ENCODE peak calls at places on chromosomes 13 and 19, in four cellular contexts. M is ovary, B is tibial nerve, P is adrenal gland. R is an unnamed sample.

GRCh38 chr19:38442736-38443135 is 9.2 kb downstream of the RYR1 start:
- DNase-seq in B (no peak), P (no peak), M (no peak), R (no peak)

GRCh38 chr13:78147905-78148304 is 229.3 kb upstream of the EDNRB start:
- DNase-seq in M (no peak), B (no peak), P (no peak), R (no peak)

GRCh38 chr19:40612831-40613668 is 11.9 kb downstream of the LTBP4 start:
- DNase-seq in P (peak; percentile 63), M (peak; percentile 78), B (peak; percentile 70), R (no peak)

GRCh38 chr13:90640976-90641375 is 706.5 kb upstream of the MIR17HG start:
- DNase-seq in M (no peak), P (no peak), B (no peak), R (peak; percentile 8)

GRCh38 chr19:16482745-16483144 is 11.0 kb upstream of the EPS15L1 start:
- DNase-seq in P (no peak), M (no peak), B (no peak), R (no peak)

GRCh38 chr19:42850981-42851717 is 28.4 kb downstream of the PSG1 start:
- DNase-seq in M (no peak), B (peak; percentile 34), P (peak; percentile 73), R (peak; percentile 38)

GRCh38 chr13:39820606-39821005 is 165.1 kb downstream of the COG6 start:
- DNase-seq in P (no peak), B (no peak), M (no peak), R (no peak)

GRCh38 chr19:16075430-16076153 is 703 bp upstream of the TPM4 start:
- DNase-seq in P (no peak), B (no peak), M (no peak), R (no peak)

GRCh38 chr19:54128796-54129616 is 8.6 kb upstream of the CNOT3 start:
- DNase-seq in M (no peak), B (no peak), P (no peak), R (no peak)

GRCh38 chr13:76944457-76944856 is 3.9 kb upstream of the ACOD1 start:
- DNase-seq in B (peak; percentile 29), M (no peak), P (peak; percentile 47), R (no peak)

GRCh38 chr13:37657134-37657533 is 58.6 kb upstream of the POSTN start:
- DNase-seq in M (no peak), P (no peak), B (no peak), R (peak; percentile 6)

GRCh38 chr19:50906217-50906616 is 5.0 kb downstream of the KLK4 start:
- DNase-seq in B (peak; percentile 21), P (no peak), M (no peak), R (no peak)

GRCh38 chr13:96052655-96053002 is 572 bp downstream of the UGGT2 start:
- DNase-seq in B (no peak), P (no peak), M (no peak), R (peak; percentile 30)

GRCh38 chr13:47237571-47237970 is 340.7 kb upstream of the HTR2A start:
- DNase-seq in P (no peak), B (no peak), M (no peak), R (no peak)

GRCh38 chr13:49632156-49632555 is 3.8 kb downstream of the ARL11 start:
- DNase-seq in B (no peak), M (no peak), P (no peak), R (no peak)

GRCh38 chr19:38071647-38072046 is 152.4 kb downstream of the DPF1 start:
- DNase-seq in M (no peak), P (no peak), B (no peak), R (no peak)

DNA sequence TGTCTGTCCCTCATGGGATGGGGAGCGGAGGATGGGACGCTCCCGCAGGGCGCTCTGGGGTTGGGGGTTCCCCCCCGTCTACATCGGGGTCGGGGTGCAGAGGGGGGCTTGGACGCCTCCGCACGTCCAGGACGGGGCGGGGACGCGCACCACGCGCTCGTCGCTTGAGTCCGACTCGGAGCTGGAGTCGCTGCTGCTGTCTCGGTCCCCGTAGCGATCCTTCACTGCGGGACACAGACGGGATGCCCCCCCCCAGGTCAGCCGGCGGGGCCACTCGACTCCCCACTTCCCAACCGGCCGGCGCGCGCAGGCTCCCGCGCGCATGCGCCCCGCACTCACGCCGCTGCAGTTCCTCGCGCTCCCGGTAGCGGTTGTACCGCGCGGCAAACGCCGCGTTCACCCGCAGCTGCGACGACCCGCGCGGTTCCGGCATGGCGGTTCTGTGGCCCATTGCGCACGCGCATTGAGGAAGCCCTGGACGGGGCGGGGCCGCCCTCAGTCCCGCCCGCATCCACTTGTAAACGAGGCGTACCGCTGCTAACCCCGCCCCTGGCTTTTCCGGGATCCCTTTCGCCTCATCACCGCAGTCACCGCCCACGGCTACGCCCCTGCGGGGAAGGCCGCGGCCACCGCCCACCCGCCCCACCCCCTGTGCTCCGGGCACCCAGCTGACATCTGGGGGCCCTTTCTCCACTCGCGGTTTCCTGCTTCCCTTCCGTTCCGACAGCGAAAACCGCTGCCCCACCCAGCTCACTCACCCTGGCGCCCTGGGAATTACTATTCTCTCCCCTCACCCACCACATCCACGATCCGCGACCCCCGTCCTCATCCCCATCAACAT is at the start of gene KRI1:
- DNase-seq in P (peak; percentile 98), B (peak; percentile 96), M (peak; percentile 99), R (peak; percentile 95)
- TF ChIP-seq POLR2A in P (peak; percentile 68), B (peak; percentile 84), M (peak; percentile 97), R (peak; percentile 86)

GRCh38 chr19:44356383-44357111 is at the start of gene ZNF112:
- DNase-seq in P (peak; percentile 93), B (peak; percentile 82), M (peak; percentile 84), R (peak; percentile 61)
- TF ChIP-seq POLR2A in P (peak; percentile 61), B (no peak), M (peak; percentile 27), R (peak; percentile 72)

GRCh38 chr19:3945838-3946237 is 13.0 kb downstream of the NMRK2 start:
- DNase-seq in B (no peak), M (no peak), P (no peak), R (no peak)
- TF ChIP-seq POLR2A in B (no peak), M (no peak), P (no peak), R (no peak)

GRCh38 chr19:45078390-45079062 is 534 bp upstream of the GEMIN7 start:
- DNase-seq in M (no peak), B (no peak), P (no peak), R (no peak)

GRCh38 chr19:45076851-45077730 is 813 bp upstream of the ZNF296 start:
- DNase-seq in B (no peak), P (no peak), M (no peak), R (no peak)

GRCh38 chr19:45076029-45076850 is at the start of gene ZNF296:
- DNase-seq in B (peak; percentile 30), M (no peak), P (peak; percentile 67), R (no peak)

GRCh38 chr19:45074744-45075143 is 1.5 kb downstream of the ZNF296 start:
- DNase-seq in M (no peak), P (no peak), B (no peak), R (no peak)

DNA sequence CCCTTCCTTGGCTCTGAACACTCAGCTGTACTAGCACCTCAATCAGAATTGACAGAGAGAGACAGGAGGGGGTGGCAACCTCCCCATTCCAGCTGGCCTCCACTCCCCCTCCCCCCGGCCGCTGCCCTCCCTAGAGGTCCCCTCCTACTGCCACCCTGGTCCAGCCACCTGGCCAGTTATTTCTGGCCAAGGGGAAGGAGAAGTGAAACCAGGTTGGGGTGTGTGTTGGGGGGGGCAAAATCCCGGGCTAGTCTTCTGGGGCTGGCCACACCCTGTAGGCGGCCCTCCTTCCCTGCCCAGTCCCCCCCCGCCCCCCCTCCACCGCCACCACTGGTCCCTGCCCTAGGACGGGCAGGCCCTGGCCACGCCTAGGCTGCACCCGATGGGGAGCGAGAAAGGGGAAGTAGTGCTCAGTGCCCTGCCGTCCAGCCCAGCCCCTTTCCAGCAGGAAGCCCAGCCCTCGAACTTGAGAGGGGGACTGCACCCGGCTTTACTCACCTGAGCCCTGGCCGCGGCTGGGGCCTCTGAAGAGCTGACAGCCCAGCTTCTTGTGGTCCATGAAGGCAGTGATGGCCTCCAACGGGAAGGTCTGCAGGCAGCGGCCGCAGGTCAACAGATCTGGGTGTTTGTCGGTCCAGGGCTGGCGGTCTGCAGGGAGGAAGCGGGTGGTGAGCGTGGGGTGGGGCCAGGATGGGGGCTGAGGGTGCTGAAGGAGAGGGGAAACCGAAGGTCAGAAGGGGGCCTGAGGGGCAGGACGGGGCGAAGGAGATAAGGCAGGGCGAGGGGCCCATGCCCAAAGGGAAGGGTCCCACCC is 856 bp downstream of the ZNF296 start:
- DNase-seq in P (peak; percentile 70), M (no peak), B (peak; percentile 34), R (no peak)
- TF ChIP-seq POLR2A in P (no peak), M (no peak), B (no peak), R (no peak)

DNA sequence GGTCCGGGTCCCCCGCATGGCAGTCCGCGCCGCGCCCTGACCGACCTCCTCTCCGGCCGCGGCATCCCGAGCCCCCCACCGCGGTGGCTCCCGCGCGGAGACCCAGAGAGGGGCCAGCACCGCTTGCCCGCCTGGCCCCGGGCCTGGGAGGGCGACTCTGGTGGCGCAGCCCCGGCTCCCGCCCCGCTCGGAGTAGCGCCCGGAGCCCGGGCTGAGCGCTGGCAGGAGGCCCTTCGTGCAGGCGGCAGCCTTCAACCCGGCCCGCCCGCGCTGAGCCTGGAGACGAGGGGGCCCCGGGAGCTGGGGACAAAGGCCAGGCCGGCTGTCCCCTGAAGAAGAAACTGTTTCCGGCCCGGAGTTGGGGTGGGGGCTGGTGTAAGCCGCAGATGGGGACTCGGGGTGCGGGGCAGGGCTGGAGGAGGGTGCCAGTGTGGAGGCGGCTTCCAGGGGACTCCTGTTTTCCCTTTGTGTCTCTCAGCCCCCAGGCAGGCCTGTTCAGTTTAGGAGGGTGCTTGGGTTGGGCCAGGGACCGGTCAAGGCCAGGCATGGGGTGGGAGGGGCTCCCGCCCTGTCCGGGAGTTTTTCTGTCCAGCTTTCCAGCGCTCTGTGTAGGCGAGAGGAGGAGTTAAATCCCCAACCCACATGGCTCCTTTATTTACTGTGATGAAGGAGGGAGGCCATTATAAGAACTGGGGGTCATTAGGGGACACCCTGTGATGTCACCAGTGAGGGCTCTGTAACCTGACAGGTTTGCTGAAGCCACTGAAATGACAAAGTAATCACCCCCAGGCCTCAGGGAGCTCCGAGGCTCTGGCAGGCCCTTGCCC is 967 bp downstream of the LRP3 start:
- DNase-seq in B (no peak), P (peak; percentile 82), M (peak; percentile 76), R (no peak)
- TF ChIP-seq POLR2A in B (no peak), P (peak; percentile 12), M (no peak), R (no peak)

GRCh38 chr13:45441633-45442032 is 23.1 kb upstream of the COG3 start:
- DNase-seq in P (no peak), B (no peak), M (no peak), R (no peak)
- TF ChIP-seq POLR2A in P (no peak), B (no peak), M (no peak), R (no peak)

DNA sequence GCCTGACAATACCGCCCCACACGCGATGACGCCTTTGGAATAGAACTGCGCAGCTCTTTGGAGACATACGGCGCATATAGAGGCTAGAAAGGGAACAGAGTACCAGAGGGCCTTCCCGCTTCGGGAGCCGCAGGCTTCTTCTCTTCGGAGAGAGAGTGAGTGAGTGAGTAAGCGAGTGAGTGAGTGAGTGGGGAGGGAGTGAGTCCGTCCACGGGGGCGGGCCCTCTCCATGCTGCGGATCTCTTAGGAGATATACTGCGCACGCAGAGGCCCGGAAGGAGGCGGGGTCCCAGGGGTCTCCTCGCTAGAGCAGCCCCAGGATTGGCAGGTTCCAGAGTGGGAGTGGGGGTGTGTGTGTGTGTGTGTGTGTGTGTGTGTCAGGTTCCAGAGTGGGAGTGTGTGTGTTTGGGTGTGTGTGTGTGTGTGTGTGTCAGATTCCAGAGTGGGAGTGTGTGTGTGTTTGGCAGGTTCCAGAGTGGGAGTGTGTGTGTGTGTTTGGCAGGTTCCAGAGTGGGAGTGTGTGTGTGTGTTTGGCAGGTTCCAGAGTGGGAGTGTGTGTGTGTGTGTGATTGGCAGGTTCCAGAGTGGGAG is 97.0 kb downstream of the INSR start:
- DNase-seq in P (peak; percentile 97), M (peak; percentile 94), B (peak; percentile 93), R (peak; percentile 74)
- TF ChIP-seq POLR2A in P (peak; percentile 74), M (peak; percentile 52), B (no peak), R (no peak)

R was measured in H54.